ENCODE peak calls at places on chromosomes 11 and 22, in four cellular contexts. One of them, this sample, is unnamed.

GRCh38 chr11:12441081-12441801 is 63.9 kb downstream of the PARVA start:
- DNase-seq in H9: no peak
- DNase-seq in H1: no peak
- DNase-seq in IMR-90: peak; percentile 62
- DNase-seq in this sample: no peak

GRCh38 chr11:75202195-75202594 is 38.4 kb upstream of the TPBGL start:
- DNase-seq in H9: no peak
- DNase-seq in IMR-90: no peak
- DNase-seq in H1: no peak
- DNase-seq in this sample: no peak

GRCh38 chr11:19816817-19817216 is 104.2 kb downstream of the NAV2 start:
- DNase-seq in H9: peak; percentile 53
- DNase-seq in IMR-90: no peak
- DNase-seq in H1: no peak
- DNase-seq in this sample: peak; percentile 51

GRCh38 chr11:67022961-67023956 is at the start of gene SYT12:
- DNase-seq in H1: peak; percentile 72
- DNase-seq in H9: no peak
- DNase-seq in IMR-90: no peak
- DNase-seq in this sample: no peak

GRCh38 chr11:2701230-2701629 is 1.4 kb upstream of the KCNQ1OT1 start:
- DNase-seq in IMR-90: no peak
- DNase-seq in H1: no peak
- DNase-seq in H9: no peak
- DNase-seq in this sample: no peak

GRCh38 chr11:75126564-75126963 is 24.3 kb upstream of the SLCO2B1 start:
- DNase-seq in H1: no peak
- DNase-seq in IMR-90: no peak
- DNase-seq in H9: no peak
- DNase-seq in this sample: no peak

GRCh38 chr22:48301908-48302307 is 1525.8 kb downstream of the BRD1 start:
- DNase-seq in IMR-90: no peak
- DNase-seq in H1: no peak
- DNase-seq in H9: no peak
- DNase-seq in this sample: no peak

GRCh38 chr22:48819232-48819631 is 1008.4 kb downstream of the BRD1 start:
- DNase-seq in H1: no peak
- DNase-seq in H9: no peak
- DNase-seq in IMR-90: no peak
- DNase-seq in this sample: no peak

GRCh38 chr11:79444923-79445322 is 4.1 kb upstream of the TENM4 start:
- DNase-seq in H9: no peak
- DNase-seq in H1: no peak
- DNase-seq in IMR-90: no peak
- DNase-seq in this sample: peak; percentile 58

GRCh38 chr22:23187201-23187600 is 6.9 kb downstream of the BCR start:
- DNase-seq in H1: no peak
- DNase-seq in IMR-90: no peak
- DNase-seq in H9: no peak
- DNase-seq in this sample: no peak

GRCh38 chr11:106670069-106670468 is 348.2 kb downstream of the GUCY1A2 start:
- DNase-seq in H1: no peak
- DNase-seq in H9: no peak
- DNase-seq in IMR-90: peak; percentile 4
- DNase-seq in this sample: no peak

GRCh38 chr22:35418088-35418487 is 18.1 kb downstream of the MCM5 start:
- DNase-seq in H9: no peak
- DNase-seq in IMR-90: peak; percentile 57
- DNase-seq in H1: no peak
- DNase-seq in this sample: no peak

GRCh38 chr11:47523491-47524199 is 29.3 kb downstream of the CELF1 start:
- DNase-seq in IMR-90: peak; percentile 87
- DNase-seq in H1: no peak
- DNase-seq in H9: no peak
- DNase-seq in this sample: peak; percentile 74

GRCh38 chr11:65538232-65538914 is 13.5 kb downstream of the SCYL1 start:
- DNase-seq in IMR-90: no peak
- DNase-seq in H1: no peak
- DNase-seq in H9: no peak
- DNase-seq in this sample: no peak

GRCh38 chr22:24728790-24729637 is 45.5 kb downstream of the PIWIL3 start:
- DNase-seq in IMR-90: peak; percentile 74
- DNase-seq in H1: no peak
- DNase-seq in H9: no peak
- DNase-seq in this sample: no peak

GRCh38 chr11:31000412-31000811 is 369.1 kb downstream of the DCDC1 start:
- DNase-seq in H9: no peak
- DNase-seq in H1: no peak
- DNase-seq in IMR-90: no peak
- DNase-seq in this sample: no peak

GRCh38 chr22:27857441-27857840 is 55.9 kb upstream of the MN1 start:
- DNase-seq in H9: no peak
- DNase-seq in IMR-90: peak; percentile 72
- DNase-seq in H1: no peak
- DNase-seq in this sample: no peak

GRCh38 chr11:84103096-84103495 is 816.9 kb upstream of the CCDC90B start:
- DNase-seq in H1: no peak
- DNase-seq in IMR-90: no peak
- DNase-seq in H9: no peak
- DNase-seq in this sample: no peak

GRCh38 chr11:67435031-67435726 is 2.3 kb downstream of the PTPRCAP start:
- DNase-seq in H1: no peak
- DNase-seq in H9: no peak
- DNase-seq in IMR-90: no peak
- DNase-seq in this sample: no peak

GRCh38 chr11:14327105-14327504 is 31.9 kb downstream of the RRAS2 start:
- DNase-seq in H9: no peak
- DNase-seq in IMR-90: no peak
- DNase-seq in H1: no peak
- DNase-seq in this sample: no peak

GRCh38 chr11:89583580-89583979 is 92.4 kb upstream of the NOX4 start:
- DNase-seq in H9: no peak
- DNase-seq in H1: no peak
- DNase-seq in IMR-90: no peak
- DNase-seq in this sample: no peak

GRCh38 chr11:111531687-111532364 is 8.7 kb upstream of the LAYN start:
- DNase-seq in IMR-90: peak; percentile 95
- DNase-seq in H1: no peak
- DNase-seq in H9: no peak
- DNase-seq in this sample: peak; percentile 57

GRCh38 chr11:62324738-62325556 is 12.3 kb upstream of the ASRGL1 start:
- DNase-seq in IMR-90: peak; percentile 18
- DNase-seq in H1: peak; percentile 91
- DNase-seq in H9: peak; percentile 89
- DNase-seq in this sample: peak; percentile 86

GRCh38 chr11:94049351-94049750 is 28.2 kb downstream of the HEPHL1 start:
- DNase-seq in H1: no peak
- DNase-seq in H9: no peak
- DNase-seq in IMR-90: no peak
- DNase-seq in this sample: peak; percentile 3

GRCh38 chr11:15839061-15839460 is 517.3 kb downstream of the SOX6 start:
- DNase-seq in IMR-90: no peak
- DNase-seq in H9: no peak
- DNase-seq in H1: no peak
- DNase-seq in this sample: peak; percentile 58

GRCh38 chr11:37942081-37942480 is 1344.0 kb upstream of the RAG2 start:
- DNase-seq in H1: no peak
- DNase-seq in IMR-90: no peak
- DNase-seq in H9: no peak
- DNase-seq in this sample: no peak

GRCh38 chr11:31903225-31904074 is 92.3 kb upstream of the PAX6 start:
- DNase-seq in H9: no peak
- DNase-seq in IMR-90: no peak
- DNase-seq in H1: no peak
- DNase-seq in this sample: no peak

GRCh38 chr22:46593211-46593676 is 26.9 kb upstream of the GRAMD4 start:
- DNase-seq in H9: no peak
- DNase-seq in IMR-90: no peak
- DNase-seq in H1: no peak
- DNase-seq in this sample: no peak

GRCh38 chr11:64522843-64523242 is 68.2 kb upstream of the SLC22A12 start:
- DNase-seq in H9: no peak
- DNase-seq in H1: no peak
- DNase-seq in IMR-90: no peak
- DNase-seq in this sample: no peak

GRCh38 chr22:44752285-44753188 is at the start of gene ARHGAP8:
- DNase-seq in H1: peak; percentile 72
- DNase-seq in H9: peak; percentile 87
- DNase-seq in IMR-90: no peak
- DNase-seq in this sample: peak; percentile 39

GRCh38 chr11:38582151-38582550 is 1984.1 kb upstream of the RAG2 start:
- DNase-seq in H1: no peak
- DNase-seq in H9: no peak
- DNase-seq in IMR-90: no peak
- DNase-seq in this sample: no peak

GRCh38 chr11:64553554-64554201 is 37.3 kb upstream of the SLC22A12 start:
- DNase-seq in H1: peak; percentile 92
- DNase-seq in H9: peak; percentile 74
- DNase-seq in IMR-90: peak; percentile 22
- DNase-seq in this sample: peak; percentile 67

GRCh38 chr11:117872962-117873827 is 3.3 kb downstream of the FXYD6 start:
- DNase-seq in H1: peak; percentile 22
- DNase-seq in IMR-90: no peak
- DNase-seq in H9: no peak
- DNase-seq in this sample: no peak

GRCh38 chr11:117961896-117962295 is 24.3 kb upstream of the IL10RA start:
- DNase-seq in H9: peak; percentile 44
- DNase-seq in H1: no peak
- DNase-seq in IMR-90: no peak
- DNase-seq in this sample: peak; percentile 40

GRCh38 chr11:93054881-93055280 is 85.4 kb downstream of the MTNR1B start:
- DNase-seq in H1: no peak
- DNase-seq in IMR-90: peak; percentile 99
- DNase-seq in H9: no peak
- DNase-seq in this sample: no peak

GRCh38 chr22:27775087-27775697 is 26.4 kb downstream of the MN1 start:
- DNase-seq in IMR-90: peak; percentile 7
- DNase-seq in H1: no peak
- DNase-seq in H9: no peak
- DNase-seq in this sample: no peak

GRCh38 chr11:18618341-18619025 is 15.7 kb downstream of the SPTY2D1 start:
- DNase-seq in IMR-90: peak; percentile 73
- DNase-seq in H1: no peak
- DNase-seq in H9: no peak
- DNase-seq in this sample: no peak

GRCh38 chr11:120630100-120630499 is 118.6 kb downstream of the GRIK4 start:
- DNase-seq in IMR-90: no peak
- DNase-seq in H9: no peak
- DNase-seq in H1: no peak
- DNase-seq in this sample: no peak
- H3K56ac ChIP-seq in IMR-90: no peak overlapping the region
- H3K56ac ChIP-seq in H9: no peak overlapping the region
- H3K56ac ChIP-seq in H1: no peak overlapping the region
- H3K56ac ChIP-seq in this sample: no peak overlapping the region

DNA sequence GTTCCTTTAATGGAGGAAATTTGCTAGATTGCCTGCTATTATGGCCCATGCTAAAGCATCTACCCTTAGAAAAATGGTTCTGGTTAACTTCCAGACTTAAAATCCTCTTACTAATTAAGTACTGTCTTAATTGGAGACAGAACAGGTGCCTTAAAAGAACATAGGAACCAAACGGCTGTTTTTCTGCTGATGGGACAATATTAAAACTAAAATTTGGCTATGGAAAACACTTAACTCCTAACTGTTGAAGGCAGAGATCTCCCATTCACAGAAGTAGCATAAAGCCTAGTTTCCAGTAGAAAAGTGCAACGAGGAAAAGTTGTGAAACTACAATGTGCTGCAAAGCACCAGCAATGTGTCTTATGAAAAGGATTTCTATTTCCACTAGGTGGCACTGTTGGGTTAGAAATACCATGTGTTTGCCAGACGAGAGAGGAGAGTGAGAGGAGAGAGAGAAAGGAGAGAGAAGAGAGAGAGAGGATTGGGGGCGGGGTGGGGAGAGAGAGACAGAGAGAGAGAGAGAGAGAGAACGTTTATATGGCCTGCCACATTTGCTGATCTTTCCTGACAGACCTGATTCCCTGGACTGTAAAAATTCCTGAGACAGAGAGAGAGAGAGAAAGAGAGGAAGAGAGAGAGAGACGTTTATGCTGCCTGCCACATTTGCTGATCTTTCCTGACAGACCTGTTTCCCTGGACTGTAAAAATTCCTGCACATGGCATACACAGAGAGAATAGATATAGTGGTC is 51.5 kb downstream of the FAM181B start:
- DNase-seq in H9: peak; percentile 45
- DNase-seq in IMR-90: peak; percentile 75
- DNase-seq in H1: no peak
- DNase-seq in this sample: peak; percentile 88
- H3K27ac ChIP-seq in H9: no peak overlapping the region
- H3K27ac ChIP-seq in IMR-90: no peak overlapping the region
- H3K27ac ChIP-seq in H1: no peak overlapping the region
- H3K27ac ChIP-seq in this sample: no peak overlapping the region

GRCh38 chr11:34235189-34235588 is 122.6 kb downstream of the ABTB2 start:
- DNase-seq in IMR-90: no peak
- DNase-seq in H9: no peak
- DNase-seq in H1: no peak
- DNase-seq in this sample: no peak
- H3K56ac ChIP-seq in IMR-90: no peak overlapping the region
- H3K56ac ChIP-seq in H9: no peak overlapping the region
- H3K56ac ChIP-seq in H1: no peak overlapping the region
- H3K56ac ChIP-seq in this sample: no peak overlapping the region

DNA sequence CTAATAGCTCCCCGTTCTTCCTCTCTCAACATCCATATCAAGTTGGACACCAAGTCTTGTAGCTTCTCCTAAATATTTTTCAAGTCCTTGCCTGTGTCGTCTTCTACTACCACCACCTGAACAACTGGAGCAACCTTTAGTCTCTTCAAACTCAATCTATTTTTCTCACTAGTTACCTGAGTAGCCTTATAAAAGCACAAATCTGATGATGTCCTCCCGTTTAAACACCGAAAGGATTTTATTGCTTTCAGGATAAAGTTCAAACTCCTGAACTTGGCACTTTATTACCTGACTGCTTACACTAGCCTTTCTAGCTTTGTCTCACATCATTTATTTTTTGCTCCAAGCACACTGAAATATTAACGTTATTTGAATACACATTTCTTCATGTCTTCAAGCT is 1.3 kb upstream of the PAK1 start:
- DNase-seq in H9: no peak
- DNase-seq in IMR-90: no peak
- DNase-seq in H1: no peak
- DNase-seq in this sample: no peak
- H3K27ac ChIP-seq in H9: no peak overlapping the region
- H3K27ac ChIP-seq in IMR-90: no peak overlapping the region
- H3K27ac ChIP-seq in H1: no peak overlapping the region
- H3K27ac ChIP-seq in this sample: no peak overlapping the region

GRCh38 chr22:39255449-39256185 is 10.8 kb upstream of the PDGFB start:
- DNase-seq in IMR-90: no peak
- DNase-seq in H9: no peak
- DNase-seq in H1: no peak
- DNase-seq in this sample: no peak
- H3K56ac ChIP-seq in IMR-90: peak overlapping the region; percentile 23
- H3K56ac ChIP-seq in H9: no peak overlapping the region
- H3K56ac ChIP-seq in H1: no peak overlapping the region
- H3K56ac ChIP-seq in this sample: peak overlapping the region; percentile 35

GRCh38 chr11:102438311-102439062 is 14.1 kb downstream of the TMEM123 start:
- DNase-seq in H1: no peak
- DNase-seq in IMR-90: no peak
- DNase-seq in H9: no peak
- DNase-seq in this sample: no peak
- H3K27ac ChIP-seq in H1: no peak overlapping the region
- H3K27ac ChIP-seq in IMR-90: no peak overlapping the region
- H3K27ac ChIP-seq in H9: no peak overlapping the region
- H3K27ac ChIP-seq in this sample: no peak overlapping the region

GRCh38 chr11:17026487-17027082 is 12.4 kb upstream of the PLEKHA7 start:
- DNase-seq in IMR-90: no peak
- DNase-seq in H9: no peak
- DNase-seq in H1: no peak
- DNase-seq in this sample: no peak
- H3K56ac ChIP-seq in IMR-90: no peak overlapping the region
- H3K56ac ChIP-seq in H9: no peak overlapping the region
- H3K56ac ChIP-seq in H1: no peak overlapping the region
- H3K56ac ChIP-seq in this sample: no peak overlapping the region

This sample was measured in mesendoderm.